ENCODE peak calls at places on chromosomes 6 and 20, in six cellular contexts. Z, E, L, F, P and Q are unnamed samples.

GRCh38 chr20:63636752-63637633 is 10.1 kb upstream of the GMEB2 start:
- DNase-seq in E (peak), L (no peak), F (no peak), Z (peak), P (peak), Q (peak)

GRCh38 chr6:15372932-15373331 is 127.1 kb downstream of the JARID2 start:
- DNase-seq in Z (no peak), P (no peak), L (no peak), E (no peak), F (no peak), Q (no peak)

GRCh38 chr6:106897580-106897979 is 76.9 kb downstream of the CD24 start:
- DNase-seq in P (no peak), Z (no peak), F (no peak), E (no peak), L (no peak), Q (no peak)

GRCh38 chr20:47857142-47857993 is 72.1 kb upstream of the SULF2 start:
- DNase-seq in L (peak), F (peak), P (no peak), E (peak), Z (no peak), Q (peak)

GRCh38 chr20:10642859-10643559 is 30.8 kb downstream of the JAG1 start:
- DNase-seq in L (peak), E (no peak), F (no peak), P (no peak), Z (no peak), Q (no peak)

GRCh38 chr6:134627707-134628106 is 309.8 kb upstream of the SGK1 start:
- DNase-seq in E (no peak), P (no peak), L (no peak), F (no peak), Z (no peak), Q (no peak)

GRCh38 chr20:44931911-44932310 is 22.1 kb downstream of the PABPC1L start:
- DNase-seq in P (no peak), L (no peak), Z (no peak), F (no peak), E (no peak), Q (no peak)

GRCh38 chr6:23213651-23214050 is 644.3 kb downstream of the HDGFL1 start:
- DNase-seq in P (no peak), Z (peak), F (peak), L (peak), E (no peak), Q (peak)

GRCh38 chr6:2876210-2877056 is 26.7 kb downstream of the SERPINB9 start:
- DNase-seq in F (peak), L (peak), E (peak), P (peak), Z (peak), Q (peak)

GRCh38 chr6:130603391-130603790 is 223.8 kb upstream of the SMLR1 start:
- DNase-seq in P (no peak), Z (no peak), L (no peak), E (no peak), F (no peak), Q (no peak)

GRCh38 chr6:116027821-116028220 is 32.9 kb downstream of the FRK start:
- DNase-seq in L (no peak), P (no peak), E (no peak), F (no peak), Z (no peak), Q (peak)

GRCh38 chr20:32742322-32743236 is 688 bp downstream of the COMMD7 start:
- DNase-seq in P (peak), F (no peak), Z (no peak), L (no peak), E (no peak), Q (no peak)

DNA sequence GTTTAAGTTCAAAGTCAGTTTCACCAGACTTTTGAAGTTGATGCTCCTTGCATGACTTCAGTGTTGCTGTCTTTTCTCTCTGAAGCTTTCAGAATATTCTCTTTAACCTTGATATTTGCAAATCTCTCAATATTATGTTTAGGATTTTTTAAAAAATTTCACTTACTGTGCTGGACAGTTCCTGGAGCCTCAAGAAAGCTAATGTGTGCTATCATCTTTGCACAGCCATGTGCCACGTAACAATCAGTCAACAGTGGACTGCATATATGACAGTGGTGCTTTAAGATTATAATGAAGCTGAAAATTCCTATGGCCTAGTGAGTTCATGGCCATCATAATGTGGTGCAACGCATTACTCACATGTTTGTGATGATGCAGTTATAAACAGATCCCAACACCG is 59.1 kb upstream of the OGFRL1 start:
- DNase-seq in E (no peak), P (no peak), L (no peak), F (peak), Z (no peak), Q (no peak)
- H3K4me2 ChIP-seq in E (no peak), P (no peak), L (no peak), F (no peak), Z (no peak), Q (no peak)

DNA sequence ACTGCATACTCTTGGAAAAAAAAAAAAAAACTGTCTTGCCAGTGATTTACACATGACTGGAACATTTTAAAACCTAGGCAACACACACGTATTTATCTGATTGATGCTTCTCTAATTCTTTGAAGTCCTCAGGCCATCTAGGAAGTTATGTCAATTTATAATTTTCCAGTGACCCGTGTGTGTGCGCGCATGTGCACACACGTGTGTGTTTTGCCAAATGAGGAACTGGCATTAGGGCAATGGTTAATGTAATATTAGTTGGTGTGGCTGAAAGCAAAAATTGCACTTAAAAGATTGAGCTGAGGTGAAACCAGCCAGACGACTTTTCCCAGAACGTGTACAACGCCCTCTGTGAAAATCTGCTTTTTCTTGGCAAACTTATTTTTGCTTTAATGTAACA is 315.2 kb downstream of the TFAP2A start:
- DNase-seq in F (no peak), L (no peak), E (no peak), Z (no peak), P (no peak), Q (no peak)
- H3K4me3 ChIP-seq in F (no peak), L (no peak), E (no peak), Z (no peak), P (no peak), Q (no peak)

GRCh38 chr6:50815436-50816114 is 3.1 kb upstream of the TFAP2B start:
- DNase-seq in Z (peak), P (no peak), L (no peak), E (peak), F (peak), Q (peak)

GRCh38 chr6:50816947-50817637 is 1.6 kb upstream of the TFAP2B start:
- DNase-seq in F (no peak), L (no peak), P (peak), Z (no peak), E (no peak), Q (no peak)

GRCh38 chr6:50817638-50817950 is 1.1 kb upstream of the TFAP2B start:
- DNase-seq in L (no peak), P (no peak), F (no peak), Z (no peak), E (no peak), Q (no peak)

GRCh38 chr6:50818673-50819072 is at the start of gene TFAP2B:
- DNase-seq in L (no peak), E (no peak), F (no peak), P (no peak), Z (no peak), Q (no peak)

GRCh38 chr6:50816115-50816675 is 2.5 kb upstream of the TFAP2B start:
- DNase-seq in E (peak), L (peak), Z (peak), F (peak), P (peak), Q (peak)
- H2AFZ ChIP-seq in E (peak), L (peak), Z (no peak), F (no peak), P (no peak), Q (peak)

DNA sequence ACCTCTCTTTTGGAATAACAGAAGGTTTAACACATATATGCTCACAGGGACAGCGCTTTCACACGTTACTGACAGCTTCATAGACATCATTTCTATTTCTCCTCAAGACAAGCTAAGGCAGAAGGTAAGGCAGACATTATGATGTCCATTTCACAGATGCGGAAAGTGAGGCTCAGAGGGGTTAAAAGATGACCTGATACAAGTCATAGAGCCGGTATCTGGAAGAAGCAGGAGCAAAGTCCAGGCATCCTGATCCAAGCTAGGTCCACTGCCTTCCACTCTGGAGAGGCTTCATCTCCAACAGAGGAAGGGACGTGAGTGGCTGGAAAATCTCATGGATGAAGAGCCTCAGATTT is 86.8 kb downstream of the FOXC1 start:
- DNase-seq in E (no peak), Z (no peak), L (no peak), F (no peak), P (no peak), Q (no peak)
- H3K4me2 ChIP-seq in E (no peak), Z (no peak), L (no peak), F (no peak), P (no peak), Q (no peak)

GRCh38 chr6:102553214-102553613 is 1159.7 kb downstream of the GRIK2 start:
- DNase-seq in L (no peak), F (no peak), Z (no peak), P (no peak), E (no peak), Q (no peak)

GRCh38 chr6:102549221-102549874 is 1155.8 kb downstream of the GRIK2 start:
- DNase-seq in L (no peak), Z (no peak), F (no peak), P (no peak), E (no peak), Q (no peak)
- H3K4me3 ChIP-seq in L (no peak), Z (no peak), F (no peak), P (no peak), E (no peak), Q (no peak)

GRCh38 chr6:75208564-75209431 is 2.9 kb upstream of the COL12A1 start:
- DNase-seq in F (peak), L (peak), E (peak), Z (peak), P (peak), Q (peak)

GRCh38 chr6:75211920-75212590 is 6.2 kb upstream of the COL12A1 start:
- DNase-seq in P (no peak), E (no peak), Z (no peak), L (no peak), F (peak), Q (no peak)

GRCh38 chr6:75207211-75207984 is 1.5 kb upstream of the COL12A1 start:
- DNase-seq in Z (peak), F (peak), L (peak), P (peak), E (peak), Q (no peak)

GRCh38 chr6:75210885-75211739 is 5.3 kb upstream of the COL12A1 start:
- DNase-seq in L (peak), F (peak), E (peak), Z (peak), P (peak), Q (peak)

GRCh38 chr6:75209432-75209723 is 3.5 kb upstream of the COL12A1 start:
- DNase-seq in L (no peak), E (no peak), P (no peak), F (no peak), Z (no peak), Q (no peak)
- H2AFZ ChIP-seq in L (no peak), E (no peak), P (peak), F (no peak), Z (no peak), Q (no peak)